ENCODE peak calls at places on chromosomes 11 and 22, in six cellular contexts. T is A549; K is progenitor cell of endocrine pancreas; C is posterior cingulate gyrus; P is central memory CD4-positive, alpha-beta T cell; L is T-helper 2 cell. U is an unnamed sample.

GRCh38 chr11:40388097-40388818 is 1071.2 kb downstream of the LRRC4C start:
- DNase-seq in T (no peak), K (no peak), C (no peak), P (no peak), L (no peak), U (peak; percentile 42)

GRCh38 chr11:61922539-61922938 is 5.2 kb upstream of the RAB3IL1 start:
- DNase-seq in T (no peak), K (peak; percentile 5), C (no peak), P (no peak), L (no peak), U (no peak)

GRCh38 chr22:45318558-45319318 is 9.0 kb downstream of the FAM118A start:
- DNase-seq in T (no peak), K (no peak), C (no peak), P (peak; percentile 87), L (peak; percentile 46), U (no peak)

GRCh38 chr11:130514316-130514715 is 65.9 kb downstream of the ADAMTS15 start:
- DNase-seq in T (no peak), K (no peak), C (no peak), P (no peak), L (no peak), U (no peak)

GRCh38 chr11:19251577-19251976 is 10.8 kb upstream of the E2F8 start:
- DNase-seq in T (no peak), K (no peak), C (no peak), P (no peak), L (no peak), U (no peak)

GRCh38 chr11:34168642-34169051 is 63.2 kb downstream of the NAT10 start:
- DNase-seq in T (no peak), K (no peak), C (no peak), P (no peak), L (no peak), U (no peak)

GRCh38 chr11:80084614-80085013 is 643.8 kb upstream of the TENM4 start:
- DNase-seq in T (no peak), K (no peak), C (no peak), P (no peak), L (no peak), U (no peak)

GRCh38 chr22:39221999-39222686 is 22.6 kb downstream of the PDGFB start:
- DNase-seq in T (no peak), K (no peak), C (no peak), P (no peak), L (no peak), U (no peak)

GRCh38 chr11:15663778-15664218 is 549.1 kb downstream of the INSC start:
- DNase-seq in T (peak; percentile 19), K (no peak), C (no peak), P (no peak), L (no peak), U (peak; percentile 98)